ENCODE peak calls at places on chromosomes 7 and 10, in seven cellular contexts. A is NCI-H2081; E is CD4-positive, alpha-beta T cell; K is EL; M is fibroblast of mammary gland; P is T-helper 1 cell; D is left colon. G is an unnamed sample.

GRCh38 chr10:97891497-97892167 is 42.0 kb downstream of the GOLGA7B start:
- DNase-seq in A (no peak), E (no peak), K (no peak), M (no peak), P (no peak), D (no peak), G (no peak)

GRCh38 chr10:111249925-111250324 is 173.1 kb downstream of the ADRA2A start:
- DNase-seq in A (no peak), E (no peak), K (no peak), M (no peak), P (no peak), D (no peak), G (no peak)

GRCh38 chr10:34491666-34492065 is 323.4 kb downstream of the PARD3 start:
- DNase-seq in A (peak), E (no peak), K (no peak), M (no peak), P (no peak), D (no peak), G (no peak)

GRCh38 chr10:86367339-86367951 is 850 bp upstream of the GRID1 start:
- DNase-seq in A (no peak), E (no peak), K (no peak), M (no peak), P (no peak), D (no peak), G (no peak)

GRCh38 chr7:102202556-102202955 is 84.1 kb upstream of the SH2B2 start:
- DNase-seq in A (no peak), E (no peak), K (no peak), M (no peak), P (no peak), D (no peak), G (no peak)

GRCh38 chr7:53418834-53419482 is 383.5 kb downstream of the POM121L12 start:
- DNase-seq in A (no peak), E (no peak), K (no peak), M (no peak), P (no peak), D (no peak), G (no peak)

GRCh38 chr10:121610798-121611325 is 12.6 kb upstream of the FGFR2 start:
- DNase-seq in A (no peak), E (no peak), K (no peak), M (peak), P (no peak), D (no peak), G (no peak)

GRCh38 chr7:111556977-111557376 is 5.3 kb downstream of the IMMP2L start:
- DNase-seq in A (no peak), E (no peak), K (no peak), M (no peak), P (no peak), D (no peak), G (no peak)

GRCh38 chr7:35894721-35895120 is 93.9 kb downstream of the SEPTIN7 start:
- DNase-seq in A (no peak), E (no peak), K (peak), M (no peak), P (no peak), D (no peak), G (no peak)

GRCh38 chr7:119374436-119374835 is 898.5 kb upstream of the KCND2 start:
- DNase-seq in A (no peak), E (no peak), K (no peak), M (no peak), P (no peak), D (no peak), G (no peak)

GRCh38 chr7:105760549-105761447 is 115.6 kb downstream of the ATXN7L1 start:
- DNase-seq in A (no peak), E (no peak), K (peak), M (peak), P (no peak), D (no peak), G (peak)

G was measured in HCEC 1CT.